ENCODE peak calls at places on chromosomes 13 and 19, in ten cellular contexts. Q is stimulated activated CD4-positive, alpha-beta T cell treated with anti-CD3 and anti-CD28 coated beads, Interleukin-2, amount 100 ng/mL, for 48 hours; F is T-helper 1 cell; P is mammary epithelial cell; Z is GOT3; L is MG63; D is T-helper 9 cell; E is COR-L47; H is endothelial cell; Y is choroid plexus epithelial cell. T is an unnamed sample.

GRCh38 chr19:14575428-14575980 is 3.6 kb upstream of the NDUFB7 start:
- DNase-seq in Y (no peak), H (no peak), E (no peak), D (no peak), L (no peak), F (no peak), Q (no peak), Z (no peak), P (no peak), T (no peak)

GRCh38 chr13:58085819-58086218 is 454.3 kb downstream of the PCDH17 start:
- DNase-seq in Z (no peak), P (no peak), L (no peak), D (no peak), Q (no peak), F (peak; percentile 0), Y (no peak), H (no peak), E (no peak), T (no peak)

GRCh38 chr19:52963229-52963760 is 614 bp upstream of the ZNF816 start:
- DNase-seq in D (no peak), F (no peak), H (peak; percentile 26), Z (no peak), P (no peak), E (no peak), Q (peak; percentile 5), Y (no peak), L (no peak), T (no peak)

GRCh38 chr19:5804516-5805464 is at the start of gene NRTN:
- DNase-seq in Y (no peak), P (no peak), L (no peak), F (peak; percentile 39), D (peak; percentile 57), Q (peak; percentile 47), E (no peak), Z (no peak), H (no peak), T (peak; percentile 74)

GRCh38 chr19:16327911-16328823 is 3.5 kb downstream of the KLF2 start:
- DNase-seq in Q (peak; percentile 9), H (no peak), P (no peak), Y (peak; percentile 92), Z (no peak), E (no peak), L (no peak), F (peak; percentile 84), D (peak; percentile 41), T (peak; percentile 89)

GRCh38 chr13:113739527-113740285 is 19.3 kb upstream of the TMEM255B start:
- DNase-seq in F (no peak), Y (no peak), P (no peak), E (no peak), Q (no peak), Z (no peak), D (no peak), L (no peak), H (no peak), T (no peak)

GRCh38 chr19:49151339-49152217 is 3.6 kb downstream of the HRC start:
- DNase-seq in D (peak; percentile 38), Z (no peak), E (no peak), Y (peak; percentile 58), Q (no peak), F (peak; percentile 29), L (peak; percentile 39), H (peak; percentile 58), P (peak; percentile 84), T (peak; percentile 92)

GRCh38 chr13:30572859-30573275 is 44.9 kb upstream of the USPL1 start:
- DNase-seq in H (no peak), Q (no peak), Z (no peak), F (peak; percentile 68), E (no peak), Y (peak; percentile 76), L (peak; percentile 15), D (no peak), P (peak; percentile 37), T (no peak)

GRCh38 chr19:41384351-41384750 is 8.0 kb downstream of the TMEM91 start:
- DNase-seq in Y (no peak), L (no peak), Z (no peak), P (no peak), E (no peak), Q (no peak), D (no peak), H (no peak), F (no peak), T (no peak)